ENCODE peak calls at places on chromosome 16, in six cellular contexts. One of them, this sample, is unnamed.

GRCh38 chr16:6682142-6682811 is 650.4 kb upstream of the RBFOX1 start:
- DNase-seq in KG1: peak
- DNase-seq in stimulated activated naive CD4-positive, alpha-beta T cell: no peak
- DNase-seq in left cardiac atrium: peak
- DNase-seq in NCI-H1694 treated with DMSO at 0.1 percent for 48 hours: peak
- DNase-seq in OCI-LY7: peak
- DNase-seq in this sample: no peak

GRCh38 chr16:1469693-1470201 is 5.1 kb downstream of the CLCN7 start:
- DNase-seq in KG1: peak
- DNase-seq in stimulated activated naive CD4-positive, alpha-beta T cell: no peak
- DNase-seq in left cardiac atrium: no peak
- DNase-seq in NCI-H1694 treated with DMSO at 0.1 percent for 48 hours: no peak
- DNase-seq in OCI-LY7: no peak
- DNase-seq in this sample: no peak

GRCh38 chr16:31201511-31202401 is 804 bp downstream of the PYCARD start:
- DNase-seq in KG1: no peak
- DNase-seq in stimulated activated naive CD4-positive, alpha-beta T cell: peak
- DNase-seq in left cardiac atrium: peak
- DNase-seq in NCI-H1694 treated with DMSO at 0.1 percent for 48 hours: no peak
- DNase-seq in OCI-LY7: peak
- DNase-seq in this sample: no peak

GRCh38 chr16:4517812-4518211 is 20.8 kb downstream of the CDIP1 start:
- DNase-seq in KG1: peak
- DNase-seq in stimulated activated naive CD4-positive, alpha-beta T cell: no peak
- DNase-seq in left cardiac atrium: no peak
- DNase-seq in NCI-H1694 treated with DMSO at 0.1 percent for 48 hours: peak
- DNase-seq in OCI-LY7: peak
- DNase-seq in this sample: no peak

GRCh38 chr16:76913046-76913445 is 277.9 kb upstream of the MON1B start:
- DNase-seq in KG1: no peak
- DNase-seq in stimulated activated naive CD4-positive, alpha-beta T cell: no peak
- DNase-seq in left cardiac atrium: no peak
- DNase-seq in NCI-H1694 treated with DMSO at 0.1 percent for 48 hours: no peak
- DNase-seq in OCI-LY7: no peak
- DNase-seq in this sample: no peak

GRCh38 chr16:25395528-25395927 is 137.9 kb upstream of the ZKSCAN2 start:
- DNase-seq in KG1: no peak
- DNase-seq in stimulated activated naive CD4-positive, alpha-beta T cell: no peak
- DNase-seq in left cardiac atrium: no peak
- DNase-seq in NCI-H1694 treated with DMSO at 0.1 percent for 48 hours: no peak
- DNase-seq in OCI-LY7: no peak
- DNase-seq in this sample: no peak

GRCh38 chr16:85192736-85193493 is 80.6 kb upstream of the CIBAR2 start:
- DNase-seq in KG1: no peak
- DNase-seq in stimulated activated naive CD4-positive, alpha-beta T cell: no peak
- DNase-seq in left cardiac atrium: no peak
- DNase-seq in NCI-H1694 treated with DMSO at 0.1 percent for 48 hours: peak
- DNase-seq in OCI-LY7: no peak
- DNase-seq in this sample: peak

GRCh38 chr16:30652005-30652296 is 1.2 kb downstream of the PRR14 start:
- DNase-seq in KG1: no peak
- DNase-seq in stimulated activated naive CD4-positive, alpha-beta T cell: peak
- DNase-seq in left cardiac atrium: no peak
- DNase-seq in NCI-H1694 treated with DMSO at 0.1 percent for 48 hours: no peak
- DNase-seq in OCI-LY7: no peak
- DNase-seq in this sample: no peak

GRCh38 chr16:21100447-21100846 is 50.2 kb downstream of the DNAH3 start:
- DNase-seq in KG1: no peak
- DNase-seq in stimulated activated naive CD4-positive, alpha-beta T cell: no peak
- DNase-seq in left cardiac atrium: no peak
- DNase-seq in NCI-H1694 treated with DMSO at 0.1 percent for 48 hours: no peak
- DNase-seq in OCI-LY7: no peak
- DNase-seq in this sample: no peak

GRCh38 chr16:96935-97381 is 18.9 kb downstream of the MPG start:
- DNase-seq in KG1: peak
- DNase-seq in stimulated activated naive CD4-positive, alpha-beta T cell: peak
- DNase-seq in left cardiac atrium: peak
- DNase-seq in NCI-H1694 treated with DMSO at 0.1 percent for 48 hours: peak
- DNase-seq in OCI-LY7: peak
- DNase-seq in this sample: peak

GRCh38 chr16:89330177-89330856 is 112.8 kb downstream of the ZNF778 start:
- DNase-seq in KG1: no peak
- DNase-seq in stimulated activated naive CD4-positive, alpha-beta T cell: peak
- DNase-seq in left cardiac atrium: peak
- DNase-seq in NCI-H1694 treated with DMSO at 0.1 percent for 48 hours: no peak
- DNase-seq in OCI-LY7: no peak
- DNase-seq in this sample: no peak

GRCh38 chr16:48887646-48888045 is 277.7 kb upstream of the N4BP1 start:
- DNase-seq in KG1: no peak
- DNase-seq in stimulated activated naive CD4-positive, alpha-beta T cell: no peak
- DNase-seq in left cardiac atrium: no peak
- DNase-seq in NCI-H1694 treated with DMSO at 0.1 percent for 48 hours: no peak
- DNase-seq in OCI-LY7: no peak
- DNase-seq in this sample: no peak

GRCh38 chr16:30829130-30830071 is 42.4 kb upstream of the ZNF629 start:
- DNase-seq in KG1: no peak
- DNase-seq in stimulated activated naive CD4-positive, alpha-beta T cell: no peak
- DNase-seq in left cardiac atrium: no peak
- DNase-seq in NCI-H1694 treated with DMSO at 0.1 percent for 48 hours: no peak
- DNase-seq in OCI-LY7: no peak
- DNase-seq in this sample: no peak

GRCh38 chr16:49564577-49565224 is 191.1 kb downstream of the C16orf78 start:
- DNase-seq in KG1: no peak
- DNase-seq in stimulated activated naive CD4-positive, alpha-beta T cell: no peak
- DNase-seq in left cardiac atrium: no peak
- DNase-seq in NCI-H1694 treated with DMSO at 0.1 percent for 48 hours: peak
- DNase-seq in OCI-LY7: no peak
- DNase-seq in this sample: peak

GRCh38 chr16:11391576-11391975 is 46.3 kb downstream of the RMI2 start:
- DNase-seq in KG1: no peak
- DNase-seq in stimulated activated naive CD4-positive, alpha-beta T cell: no peak
- DNase-seq in left cardiac atrium: peak
- DNase-seq in NCI-H1694 treated with DMSO at 0.1 percent for 48 hours: no peak
- DNase-seq in OCI-LY7: no peak
- DNase-seq in this sample: no peak

GRCh38 chr16:58518083-58518979 is 3.0 kb downstream of the SETD6 start:
- DNase-seq in KG1: no peak
- DNase-seq in stimulated activated naive CD4-positive, alpha-beta T cell: no peak
- DNase-seq in left cardiac atrium: no peak
- DNase-seq in NCI-H1694 treated with DMSO at 0.1 percent for 48 hours: no peak
- DNase-seq in OCI-LY7: no peak
- DNase-seq in this sample: no peak

GRCh38 chr16:89489040-89489721 is 1.2 kb downstream of the ANKRD11 start:
- DNase-seq in KG1: peak
- DNase-seq in stimulated activated naive CD4-positive, alpha-beta T cell: peak
- DNase-seq in left cardiac atrium: peak
- DNase-seq in NCI-H1694 treated with DMSO at 0.1 percent for 48 hours: peak
- DNase-seq in OCI-LY7: peak
- DNase-seq in this sample: peak

GRCh38 chr16:88688013-88688778 is 1.9 kb upstream of the SNAI3 start:
- DNase-seq in KG1: no peak
- DNase-seq in stimulated activated naive CD4-positive, alpha-beta T cell: no peak
- DNase-seq in left cardiac atrium: no peak
- DNase-seq in NCI-H1694 treated with DMSO at 0.1 percent for 48 hours: no peak
- DNase-seq in OCI-LY7: no peak
- DNase-seq in this sample: no peak

GRCh38 chr16:65061935-65062334 is 59.9 kb downstream of the CDH11 start:
- DNase-seq in KG1: no peak
- DNase-seq in stimulated activated naive CD4-positive, alpha-beta T cell: no peak
- DNase-seq in left cardiac atrium: no peak
- DNase-seq in NCI-H1694 treated with DMSO at 0.1 percent for 48 hours: no peak
- DNase-seq in OCI-LY7: no peak
- DNase-seq in this sample: no peak

GRCh38 chr16:84307209-84307954 is 12.7 kb downstream of the WFDC1 start:
- DNase-seq in KG1: no peak
- DNase-seq in stimulated activated naive CD4-positive, alpha-beta T cell: no peak
- DNase-seq in left cardiac atrium: no peak
- DNase-seq in NCI-H1694 treated with DMSO at 0.1 percent for 48 hours: no peak
- DNase-seq in OCI-LY7: no peak
- DNase-seq in this sample: no peak

GRCh38 chr16:47392114-47392513 is 68.7 kb downstream of the ITFG1 start:
- DNase-seq in KG1: peak
- DNase-seq in stimulated activated naive CD4-positive, alpha-beta T cell: no peak
- DNase-seq in left cardiac atrium: no peak
- DNase-seq in NCI-H1694 treated with DMSO at 0.1 percent for 48 hours: no peak
- DNase-seq in OCI-LY7: peak
- DNase-seq in this sample: no peak

GRCh38 chr16:30087181-30087898 is 4.4 kb downstream of the TBX6 start:
- DNase-seq in KG1: no peak
- DNase-seq in stimulated activated naive CD4-positive, alpha-beta T cell: no peak
- DNase-seq in left cardiac atrium: no peak
- DNase-seq in NCI-H1694 treated with DMSO at 0.1 percent for 48 hours: no peak
- DNase-seq in OCI-LY7: no peak
- DNase-seq in this sample: no peak

GRCh38 chr16:29290631-29291247 is 115.8 kb downstream of the NPIPB11 start:
- DNase-seq in KG1: peak
- DNase-seq in stimulated activated naive CD4-positive, alpha-beta T cell: no peak
- DNase-seq in left cardiac atrium: peak
- DNase-seq in NCI-H1694 treated with DMSO at 0.1 percent for 48 hours: no peak
- DNase-seq in OCI-LY7: no peak
- DNase-seq in this sample: no peak

GRCh38 chr16:67928561-67929364 is 2.9 kb downstream of the CTRL start:
- DNase-seq in KG1: no peak
- DNase-seq in stimulated activated naive CD4-positive, alpha-beta T cell: peak
- DNase-seq in left cardiac atrium: peak
- DNase-seq in NCI-H1694 treated with DMSO at 0.1 percent for 48 hours: peak
- DNase-seq in OCI-LY7: peak
- DNase-seq in this sample: peak

GRCh38 chr16:56988948-56989945 is at the start of gene NLRC5:
- DNase-seq in KG1: peak
- DNase-seq in stimulated activated naive CD4-positive, alpha-beta T cell: peak
- DNase-seq in left cardiac atrium: peak
- DNase-seq in NCI-H1694 treated with DMSO at 0.1 percent for 48 hours: peak
- DNase-seq in OCI-LY7: peak
- DNase-seq in this sample: peak

GRCh38 chr16:6725634-6726331 is 606.9 kb upstream of the RBFOX1 start:
- DNase-seq in KG1: peak
- DNase-seq in stimulated activated naive CD4-positive, alpha-beta T cell: no peak
- DNase-seq in left cardiac atrium: no peak
- DNase-seq in NCI-H1694 treated with DMSO at 0.1 percent for 48 hours: peak
- DNase-seq in OCI-LY7: peak
- DNase-seq in this sample: no peak

GRCh38 chr16:351804-352520 is 561 bp downstream of the AXIN1 start:
- DNase-seq in KG1: no peak
- DNase-seq in stimulated activated naive CD4-positive, alpha-beta T cell: peak
- DNase-seq in left cardiac atrium: no peak
- DNase-seq in NCI-H1694 treated with DMSO at 0.1 percent for 48 hours: no peak
- DNase-seq in OCI-LY7: no peak
- DNase-seq in this sample: no peak

GRCh38 chr16:88102597-88102996 is 151.4 kb downstream of the BANP start:
- DNase-seq in KG1: no peak
- DNase-seq in stimulated activated naive CD4-positive, alpha-beta T cell: no peak
- DNase-seq in left cardiac atrium: no peak
- DNase-seq in NCI-H1694 treated with DMSO at 0.1 percent for 48 hours: no peak
- DNase-seq in OCI-LY7: no peak
- DNase-seq in this sample: no peak

GRCh38 chr16:77336637-77337036 is 98.2 kb downstream of the ADAMTS18 start:
- DNase-seq in KG1: no peak
- DNase-seq in stimulated activated naive CD4-positive, alpha-beta T cell: no peak
- DNase-seq in left cardiac atrium: no peak
- DNase-seq in NCI-H1694 treated with DMSO at 0.1 percent for 48 hours: no peak
- DNase-seq in OCI-LY7: no peak
- DNase-seq in this sample: no peak

GRCh38 chr16:89615596-89616090 is 2.2 kb downstream of the DPEP1 start:
- DNase-seq in KG1: no peak
- DNase-seq in stimulated activated naive CD4-positive, alpha-beta T cell: peak
- DNase-seq in left cardiac atrium: no peak
- DNase-seq in NCI-H1694 treated with DMSO at 0.1 percent for 48 hours: no peak
- DNase-seq in OCI-LY7: no peak
- DNase-seq in this sample: no peak

GRCh38 chr16:11682655-11683096 is 14.4 kb downstream of the SNN start:
- DNase-seq in KG1: no peak
- DNase-seq in stimulated activated naive CD4-positive, alpha-beta T cell: no peak
- DNase-seq in left cardiac atrium: no peak
- DNase-seq in NCI-H1694 treated with DMSO at 0.1 percent for 48 hours: no peak
- DNase-seq in OCI-LY7: no peak
- DNase-seq in this sample: peak

GRCh38 chr16:81921873-81922584 is 89.2 kb downstream of the SDR42E1 start:
- DNase-seq in KG1: no peak
- DNase-seq in stimulated activated naive CD4-positive, alpha-beta T cell: no peak
- DNase-seq in left cardiac atrium: no peak
- DNase-seq in NCI-H1694 treated with DMSO at 0.1 percent for 48 hours: no peak
- DNase-seq in OCI-LY7: no peak
- DNase-seq in this sample: no peak

GRCh38 chr16:26593700-26594099 is 473.0 kb upstream of the C16orf82 start:
- DNase-seq in KG1: no peak
- DNase-seq in stimulated activated naive CD4-positive, alpha-beta T cell: no peak
- DNase-seq in left cardiac atrium: no peak
- DNase-seq in NCI-H1694 treated with DMSO at 0.1 percent for 48 hours: no peak
- DNase-seq in OCI-LY7: no peak
- DNase-seq in this sample: no peak

GRCh38 chr16:57892447-57893096 is 78.4 kb downstream of the CNGB1 start:
- DNase-seq in KG1: no peak
- DNase-seq in stimulated activated naive CD4-positive, alpha-beta T cell: no peak
- DNase-seq in left cardiac atrium: peak
- DNase-seq in NCI-H1694 treated with DMSO at 0.1 percent for 48 hours: no peak
- DNase-seq in OCI-LY7: no peak
- DNase-seq in this sample: no peak

This sample was measured in DMS 273 treated with DMSO at 0.1 percent for 48 hours.